ENCODE peak calls at places on chromosomes 4 and X, in ten cellular contexts. I is stomach, Z is ovary, O is transverse colon, W is K562, J is sigmoid colon, H is A549, T is suprapubic skin, E is H1, V is tibial nerve. N is an unnamed sample.

GRCh38 chr4:99624141-99624719 is 33.4 kb downstream of the C4orf54 start:
- DNase-seq in H (no peak), I (no peak), Z (peak; percentile 41), E (no peak), T (no peak), V (no peak), W (no peak), O (no peak), J (peak; percentile 59), N (no peak)

GRCh38 chr4:143127621-143128020 is 57.1 kb upstream of the USP38 start:
- DNase-seq in I (no peak), W (no peak), H (no peak), T (no peak), Z (no peak), O (no peak), V (no peak), J (no peak), E (no peak), N (no peak)

GRCh38 chr4:138475116-138475515 is 233.0 kb upstream of the SLC7A11 start:
- DNase-seq in Z (no peak), W (no peak), T (no peak), V (no peak), J (no peak), H (no peak), I (no peak), E (no peak), O (no peak), N (no peak)

GRCh38 chr4:156832886-156833285 is 138.7 kb downstream of the PDGFC start:
- DNase-seq in I (no peak), W (no peak), V (no peak), Z (no peak), E (no peak), T (no peak), H (no peak), J (no peak), O (no peak), N (no peak)

GRCh38 chr4:140330311-140330900 is 43.0 kb upstream of the SCOC start:
- DNase-seq in E (no peak), Z (no peak), O (no peak), T (no peak), J (no peak), H (peak; percentile 18), W (peak; percentile 29), I (no peak), V (no peak), N (no peak)

GRCh38 chr4:91118597-91118996 is 991.4 kb downstream of the CCSER1 start:
- DNase-seq in T (no peak), W (no peak), I (no peak), E (no peak), O (no peak), H (no peak), V (no peak), Z (no peak), J (no peak), N (no peak)

GRCh38 chr4:176792348-176793059 is at the start of gene VEGFC:
- DNase-seq in H (no peak), T (peak; percentile 80), W (peak; percentile 3), J (peak; percentile 72), V (no peak), I (peak; percentile 44), O (peak; percentile 24), Z (peak; percentile 66), E (peak; percentile 72), N (peak; percentile 91)

GRCh38 chrX:39652336-39652735 is 445.4 kb downstream of the BCOR start:
- DNase-seq in V (no peak), T (no peak), J (no peak), E (no peak), W (peak; percentile 59), O (no peak), H (peak; percentile 25), I (no peak), Z (no peak), N (no peak)

GRCh38 chrX:30513284-30513683 is 64.3 kb downstream of the TASL start:
- DNase-seq in T (no peak), E (no peak), V (no peak), H (no peak), W (peak; percentile 8), O (no peak), J (no peak), Z (no peak), I (no peak), N (no peak)

GRCh38 chr4:472881-473574 is 25.9 kb downstream of the ZNF721 start:
- DNase-seq in H (peak; percentile 4), E (no peak), Z (no peak), I (no peak), O (no peak), V (no peak), W (peak; percentile 34), J (no peak), T (no peak), N (peak; percentile 22)

GRCh38 chr4:141047228-141047884 is 85.9 kb downstream of the RNF150 start:
- DNase-seq in J (no peak), V (no peak), I (no peak), Z (no peak), T (no peak), H (no peak), O (no peak), W (no peak), E (no peak), N (no peak)

GRCh38 chr4:110515676-110516075 is 39.7 kb downstream of the ENPEP start:
- DNase-seq in H (no peak), W (peak; percentile 2), T (no peak), V (no peak), I (no peak), O (no peak), Z (no peak), J (no peak), E (no peak), N (no peak)

GRCh38 chr4:110510955-110511544 is 35.1 kb downstream of the ENPEP start:
- DNase-seq in H (peak; percentile 11), W (peak; percentile 59), I (no peak), T (no peak), Z (no peak), O (no peak), E (no peak), V (no peak), J (no peak), N (no peak)

GRCh38 chr4:110516106-110516922 is 40.4 kb downstream of the ENPEP start:
- DNase-seq in O (peak; percentile 88), I (peak; percentile 86), T (no peak), V (peak; percentile 21), H (peak; percentile 49), W (peak; percentile 67), Z (peak; percentile 76), E (peak; percentile 80), J (peak; percentile 87), N (no peak)

GRCh38 chr4:110512901-110513300 is 36.9 kb downstream of the ENPEP start:
- DNase-seq in V (no peak), T (no peak), E (no peak), W (no peak), Z (no peak), H (no peak), O (no peak), J (no peak), I (no peak), N (no peak)

GRCh38 chr4:110514889-110515479 is 39.0 kb downstream of the ENPEP start:
- DNase-seq in W (peak; percentile 21), T (no peak), Z (no peak), H (no peak), I (no peak), O (no peak), E (no peak), V (no peak), J (no peak), N (no peak)
- TF ChIP-seq EP300 in W (no peak), T (no peak), Z (no peak), H (no peak), I (no peak), O (no peak), E (no peak), V (no peak), J (no peak), N (no peak)

DNA sequence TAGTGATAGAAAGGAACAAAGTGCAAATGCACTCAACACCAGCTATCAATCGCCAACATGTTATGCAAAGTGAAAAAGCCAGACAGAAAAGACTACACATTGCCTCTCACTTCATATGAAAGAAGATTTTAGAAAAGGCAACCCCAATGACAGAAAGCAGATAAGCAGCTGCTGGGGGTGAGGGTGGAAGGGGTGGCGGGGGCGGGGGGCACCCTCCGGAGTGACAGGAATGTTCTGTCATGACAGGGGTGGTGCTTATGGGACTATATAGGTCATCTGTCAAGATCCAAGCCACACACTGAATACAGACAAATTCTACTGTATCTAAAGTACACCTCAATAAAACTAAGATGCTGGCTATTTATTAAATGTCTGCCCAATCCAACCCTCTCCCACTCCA is 10.7 kb downstream of the WDR1 start:
- DNase-seq in E (no peak), T (no peak), J (no peak), I (no peak), W (peak; percentile 25), H (no peak), V (no peak), Z (no peak), O (no peak), N (no peak)
- H3K4me1 ChIP-seq in E (peaks cover 25% of the 10 kb centered on the region), T (peaks cover 96% of the 10 kb centered on the region), J (peaks cover 100% of the 10 kb centered on the region), I (peaks cover 84% of the 10 kb centered on the region), W (peaks cover 27% of the 10 kb centered on the region), H (peaks cover 50% of the 10 kb centered on the region), V (peaks cover 88% of the 10 kb centered on the region), Z (peaks cover 43% of the 10 kb centered on the region), O (peaks cover 99% of the 10 kb centered on the region), N (peaks cover 72% of the 10 kb centered on the region)

DNA sequence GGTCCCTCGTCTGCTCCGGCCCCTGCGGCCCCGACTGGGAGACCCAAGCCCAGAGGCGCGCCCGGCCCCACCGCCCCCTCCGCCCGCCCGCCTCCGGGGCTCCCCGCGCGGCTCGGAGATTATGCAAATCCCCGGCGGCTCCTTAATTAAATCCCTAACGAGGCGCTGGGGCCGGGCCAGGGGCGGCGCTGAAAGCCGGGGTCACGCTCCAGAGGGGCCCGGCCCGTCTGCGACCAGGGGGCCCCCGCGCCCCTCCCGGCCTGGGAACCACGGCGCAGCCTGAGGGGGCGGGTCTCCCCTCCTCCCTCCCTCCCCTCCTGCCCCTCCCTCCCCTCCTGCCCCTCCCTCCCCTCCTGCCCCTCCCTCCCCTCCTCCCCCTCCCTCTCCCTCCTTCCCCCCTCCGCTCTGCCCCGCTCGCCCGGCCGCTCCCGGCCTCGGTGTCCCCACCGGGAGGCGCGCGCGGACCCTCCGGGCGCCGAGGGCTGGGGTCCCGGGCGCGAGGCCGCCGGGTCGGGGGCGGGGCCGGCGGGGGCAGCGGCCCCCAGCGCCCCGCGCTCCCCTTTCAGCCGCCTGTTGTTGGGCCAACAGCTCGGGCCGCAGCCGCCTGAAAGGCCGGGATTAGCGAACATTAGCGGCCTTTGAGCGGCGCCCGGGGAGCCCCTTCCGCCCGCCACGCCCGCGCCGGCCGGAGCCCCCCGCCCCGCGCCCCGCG is 25.9 kb upstream of the FGFR3 start:
- DNase-seq in W (peak; percentile 56), I (no peak), Z (peak; percentile 47), J (no peak), E (no peak), T (no peak), H (no peak), O (no peak), V (no peak), N (no peak)
- H3K4me3 ChIP-seq in W (peak overlapping the region; percentile 37), I (peak overlapping the region; percentile 44), Z (peak overlapping the region; percentile 24), J (peak overlapping the region; percentile 46), E (no peak overlapping the region), T (peak overlapping the region; percentile 56), H (peak overlapping the region; percentile 95), O (peak overlapping the region; percentile 39), V (peak overlapping the region; percentile 53), N (peak overlapping the region; percentile 49)

DNA sequence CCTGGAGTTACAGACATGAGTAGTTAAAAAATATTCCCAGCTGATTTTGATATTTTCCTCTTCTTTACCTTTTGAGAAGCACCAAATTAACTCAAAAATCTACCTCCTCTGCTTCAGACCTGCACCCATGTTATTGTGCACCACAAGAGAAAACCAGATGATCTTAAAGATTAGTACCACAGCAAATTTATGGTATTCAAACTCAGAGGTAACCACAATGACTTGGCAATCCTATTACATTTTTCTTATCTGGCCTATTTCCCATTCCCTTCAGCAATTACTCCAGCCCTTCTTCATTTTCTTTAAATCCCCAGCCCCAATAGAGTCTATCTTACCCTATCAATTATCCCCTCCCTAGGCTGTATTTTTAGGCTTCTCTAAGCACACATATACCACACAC is 535.1 kb downstream of the FAT4 start:
- DNase-seq in T (no peak), H (no peak), V (no peak), E (no peak), J (no peak), Z (no peak), I (no peak), O (no peak), W (peak; percentile 0), N (no peak)
- TF ChIP-seq EP300 in T (no peak), H (no peak), V (no peak), E (no peak), J (no peak), Z (no peak), I (no peak), O (no peak), W (no peak), N (no peak)

N was measured in upper lobe of left lung.